ENCODE peak calls at places on chromosome 22, in four cellular contexts. V, F, D and X are unnamed samples.

GRCh38 chr22:33909906-33910305 is 10.4 kb downstream of the LARGE1 start:
- DNase-seq in V (no peak), F (no peak), D (no peak), X (no peak)

GRCh38 chr22:19593991-19594569 is 69.9 kb upstream of the CLDN5 start:
- DNase-seq in F (no peak), V (no peak), D (no peak), X (no peak)

GRCh38 chr22:38177044-38177443 is 4.6 kb downstream of the PLA2G6 start:
- DNase-seq in V (no peak), D (no peak), F (no peak), X (no peak)

GRCh38 chr22:18121436-18122253 is 11.0 kb downstream of the TUBA8 start:
- DNase-seq in V (no peak), D (no peak), F (no peak), X (no peak)

GRCh38 chr22:32994921-32995320 is 63.3 kb downstream of the SYN3 start:
- DNase-seq in V (no peak), F (no peak), D (no peak), X (no peak)

GRCh38 chr22:19875531-19876313 is 21.0 kb upstream of the GNB1L start:
- DNase-seq in F (no peak), V (peak; percentile 49), D (no peak), X (no peak)

GRCh38 chr22:40499187-40499753 is 128.9 kb downstream of the SGSM3 start:
- DNase-seq in D (peak; percentile 99), F (no peak), V (no peak), X (no peak)

GRCh38 chr22:32672542-32672941 is 129.0 kb upstream of the TIMP3 start:
- DNase-seq in F (no peak), V (no peak), D (no peak), X (no peak)

GRCh38 chr22:38674888-38675287 is 6.9 kb upstream of the TOMM22 start:
- DNase-seq in F (no peak), D (no peak), V (no peak), X (no peak)

GRCh38 chr22:45424241-45424731 is 10.8 kb downstream of the RIBC2 start:
- DNase-seq in D (no peak), F (no peak), V (peak; percentile 38), X (no peak)

GRCh38 chr22:44587004-44587793 is 89.2 kb upstream of the RTL6 start:
- DNase-seq in D (peak; percentile 11), F (no peak), V (no peak), X (no peak)

GRCh38 chr22:40036591-40037225 is 42.0 kb downstream of the FAM83F start:
- DNase-seq in F (peak; percentile 77), D (peak; percentile 76), V (peak; percentile 54), X (no peak)

GRCh38 chr22:44276706-44277403 is 35.9 kb downstream of the SHISAL1 start:
- DNase-seq in D (no peak), V (no peak), F (no peak), X (no peak)

GRCh38 chr22:44444341-44445306 is 53.4 kb downstream of the RTL6 start:
- DNase-seq in D (no peak), F (no peak), V (peak; percentile 43), X (no peak)

GRCh38 chr22:17100621-17101020 is 15.8 kb downstream of the IL17RA start:
- DNase-seq in V (no peak), F (no peak), D (no peak), X (no peak)

GRCh38 chr22:38873469-38874411 is 1.7 kb upstream of the CBX6 start:
- DNase-seq in D (no peak), F (peak; percentile 64), V (no peak), X (peak; percentile 31)

GRCh38 chr22:39290724-39291161 is 28.7 kb downstream of the RPL3 start:
- DNase-seq in V (peak; percentile 81), F (no peak), D (peak; percentile 71), X (no peak)

GRCh38 chr22:44188316-44188715 is 7.6 kb downstream of the PARVG start:
- DNase-seq in F (no peak), D (no peak), V (no peak), X (no peak)

GRCh38 chr22:42673898-42674390 is 24.8 kb upstream of the CYB5R3 start:
- DNase-seq in D (no peak), V (no peak), F (no peak), X (no peak)

GRCh38 chr22:45183974-45184373 is 20.2 kb downstream of the NUP50 start:
- DNase-seq in V (no peak), F (no peak), D (no peak), X (no peak)

GRCh38 chr22:23246982-23247766 is 66.9 kb downstream of the BCR start:
- DNase-seq in F (no peak), D (no peak), V (no peak), X (no peak)

GRCh38 chr22:35292786-35293185 is 6.9 kb upstream of the TOM1 start:
- DNase-seq in F (no peak), V (no peak), D (no peak), X (no peak)
- H3K36me3 ChIP-seq in F (peaks cover 61% of the 10 kb centered on the region), V (peaks cover 16% of the 10 kb centered on the region), D (peaks cover 36% of the 10 kb centered on the region), X (peaks cover 71% of the 10 kb centered on the region)

GRCh38 chr22:31340765-31341247 is 5.3 kb downstream of the PATZ1 start:
- DNase-seq in F (no peak), D (no peak), V (no peak), X (no peak)

GRCh38 chr22:31341386-31342088 is 4.6 kb downstream of the PATZ1 start:
- DNase-seq in V (no peak), D (no peak), F (no peak), X (no peak)

GRCh38 chr22:31339148-31339832 is 6.9 kb downstream of the PATZ1 start:
- DNase-seq in F (no peak), D (no peak), V (no peak), X (no peak)

GRCh38 chr22:31342389-31343125 is 3.6 kb downstream of the PATZ1 start:
- DNase-seq in V (no peak), D (no peak), F (no peak), X (no peak)

DNA sequence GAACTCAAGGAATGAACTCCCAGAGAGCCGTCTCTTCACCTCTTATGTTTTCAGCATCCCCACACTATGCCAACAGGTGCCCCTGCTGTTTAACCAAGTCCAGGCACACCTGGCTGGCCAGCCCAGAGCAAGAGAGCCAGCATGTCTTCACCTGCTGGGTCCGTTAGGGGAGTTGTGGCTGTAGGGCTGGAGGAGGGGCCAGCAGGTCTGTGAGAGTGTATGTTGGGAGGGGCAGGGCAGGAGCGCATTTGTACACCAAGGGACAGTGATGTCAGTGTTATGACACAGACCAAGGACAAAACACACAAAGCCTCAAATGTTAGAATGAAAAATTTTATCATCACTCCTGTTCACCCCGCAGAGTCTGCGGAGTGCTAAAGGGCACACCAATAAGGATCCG is 5.8 kb downstream of the PATZ1 start:
- DNase-seq in F (no peak), V (no peak), D (no peak), X (no peak)
- H3K36me3 ChIP-seq in F (peaks cover 71% of the 10 kb centered on the region), V (no peaks in the 10 kb centered on the region), D (peaks cover 58% of the 10 kb centered on the region), X (peaks cover 71% of the 10 kb centered on the region)

GRCh38 chr22:36317658-36318271 is 64.8 kb downstream of the APOL1 start:
- DNase-seq in F (no peak), V (no peak), D (no peak), X (no peak)

GRCh38 chr22:36311386-36312085 is 58.6 kb downstream of the APOL1 start:
- DNase-seq in D (peak; percentile 37), V (no peak), F (no peak), X (no peak)

GRCh38 chr22:36318442-36318841 is 65.5 kb downstream of the APOL1 start:
- DNase-seq in V (no peak), D (no peak), F (no peak), X (no peak)

GRCh38 chr22:36316419-36316818 is 63.5 kb downstream of the APOL1 start:
- DNase-seq in F (no peak), D (no peak), V (no peak), X (no peak)

GRCh38 chr22:36315325-36315724 is 62.4 kb downstream of the APOL1 start:
- DNase-seq in D (no peak), V (no peak), F (no peak), X (no peak)
- H3K36me3 ChIP-seq in D (peaks cover 92% of the 10 kb centered on the region), V (peaks cover 37% of the 10 kb centered on the region), F (peaks cover 93% of the 10 kb centered on the region), X (peaks cover 100% of the 10 kb centered on the region)

DNA sequence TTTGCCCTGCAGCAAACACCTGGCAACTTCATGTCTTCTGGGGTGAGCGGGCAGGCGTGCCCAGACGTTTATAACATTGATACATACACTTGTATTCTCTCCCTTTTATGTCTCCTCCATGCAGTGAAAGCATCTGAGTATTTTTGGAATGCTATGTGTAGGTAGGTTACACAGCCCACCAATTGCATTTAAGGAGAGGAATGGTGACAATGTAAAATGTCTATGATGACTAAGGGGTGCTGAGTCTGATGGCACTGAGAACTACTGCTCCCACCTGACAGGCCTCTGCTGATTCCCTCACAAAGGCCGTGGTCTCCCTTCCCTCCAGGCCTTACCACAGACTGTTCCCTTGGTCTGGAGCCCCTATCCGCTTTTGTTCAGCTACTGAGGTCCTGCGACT is 22.9 kb upstream of the RASL10A start:
- DNase-seq in V (no peak), D (no peak), F (no peak), X (no peak)
- H3K36me3 ChIP-seq in V (no peaks in the 10 kb centered on the region), D (peaks cover 55% of the 10 kb centered on the region), F (peaks cover 85% of the 10 kb centered on the region), X (peaks cover 97% of the 10 kb centered on the region)

DNA sequence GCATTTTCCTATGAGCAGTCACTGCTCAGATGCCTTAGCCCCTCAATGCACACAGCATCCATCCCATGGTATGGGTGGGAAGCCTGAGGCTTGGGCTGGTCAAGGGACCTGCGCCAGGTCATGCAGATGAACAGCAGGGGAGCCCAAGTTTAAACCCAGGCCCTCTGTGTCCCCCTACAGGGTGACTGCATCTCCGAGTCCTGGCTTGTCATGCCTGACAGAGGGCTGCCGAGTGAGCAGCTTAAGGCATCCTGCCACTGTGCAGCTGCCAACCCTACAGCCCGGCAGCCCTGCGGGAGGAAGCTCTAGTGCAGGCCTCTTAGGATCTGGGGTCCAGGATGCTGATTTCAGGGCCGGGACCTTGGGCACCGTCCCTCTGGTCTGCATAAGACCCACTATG is 10.0 kb downstream of the IL2RB start:
- DNase-seq in F (no peak), D (no peak), V (no peak), X (no peak)
- H3K36me3 ChIP-seq in F (peaks cover 93% of the 10 kb centered on the region), D (no peaks in the 10 kb centered on the region), V (no peaks in the 10 kb centered on the region), X (no peaks in the 10 kb centered on the region)

GRCh38 chr22:21928048-21928447 is 24.6 kb downstream of the PPM1F start:
- DNase-seq in F (no peak), V (no peak), D (no peak), X (no peak)
- H3K36me3 ChIP-seq in F (peaks cover 27% of the 10 kb centered on the region), V (peaks cover 11% of the 10 kb centered on the region), D (peaks cover 61% of the 10 kb centered on the region), X (peaks cover 96% of the 10 kb centered on the region)

GRCh38 chr22:47355776-47356432 is 593.5 kb downstream of the TBC1D22A start:
- DNase-seq in F (no peak), D (no peak), V (no peak), X (no peak)
- H3K36me3 ChIP-seq in F (no peaks in the 10 kb centered on the region), D (no peaks in the 10 kb centered on the region), V (no peaks in the 10 kb centered on the region), X (no peaks in the 10 kb centered on the region)